ENCODE peak calls at places on chromosomes 5 and 9, in seven cellular contexts. K is GM23248, G is HCT116, D is hepatocyte, P is PC-3, F is GM23338, E is MM.1S. I is an unnamed sample.

GRCh38 chr9:130682490-130683121 is 11.0 kb upstream of the EXOSC2 start:
- DNase-seq in K (peak; percentile 92), G (peak; percentile 69), D (peak; percentile 89), P (peak; percentile 85), F (peak; percentile 92), E (peak; percentile 56), I (peak; percentile 90)

GRCh38 chr5:9454491-9454890 is 91.4 kb downstream of the SEMA5A start:
- DNase-seq in K (peak; percentile 12), G (no peak), D (no peak), P (no peak), F (no peak), E (no peak), I (no peak)

GRCh38 chr9:90914196-90914595 is 112.6 kb downstream of the SYK start:
- DNase-seq in K (no peak), G (no peak), D (no peak), P (no peak), F (no peak), E (no peak), I (no peak)

GRCh38 chr5:111494350-111494999 is 17.9 kb downstream of the STARD4 start:
- DNase-seq in K (no peak), G (no peak), D (no peak), P (no peak), F (no peak), E (no peak), I (no peak)

GRCh38 chr9:105148328-105149006 is 96.0 kb upstream of the SLC44A1 start:
- DNase-seq in K (no peak), G (no peak), D (no peak), P (no peak), F (peak; percentile 69), E (no peak), I (peak; percentile 51)

GRCh38 chr5:124713595-124713994 is 32.8 kb downstream of the ZNF608 start:
- DNase-seq in K (no peak), G (no peak), D (no peak), P (no peak), F (no peak), E (no peak), I (no peak)

GRCh38 chr5:137234973-137235943 is 263.9 kb downstream of the SPOCK1 start:
- DNase-seq in K (no peak), G (no peak), D (no peak), P (peak; percentile 86), F (no peak), E (no peak), I (no peak)

GRCh38 chr5:69493235-69493925 is 790 bp downstream of the OCLN start:
- DNase-seq in K (peak; percentile 63), G (no peak), D (peak; percentile 72), P (peak; percentile 41), F (peak; percentile 63), E (peak; percentile 26), I (peak; percentile 77)

GRCh38 chr9:114155263-114155966 is at the start of gene COL27A1:
- DNase-seq in K (peak; percentile 91), G (peak; percentile 19), D (peak; percentile 92), P (peak; percentile 67), F (peak; percentile 93), E (peak; percentile 57), I (peak; percentile 93)

GRCh38 chr5:160894-161540 is 30.3 kb upstream of the LRRC14B start:
- DNase-seq in K (no peak), G (no peak), D (no peak), P (no peak), F (no peak), E (no peak), I (no peak)

GRCh38 chr5:64987768-64988167 is 219.0 kb downstream of the CWC27 start:
- DNase-seq in K (no peak), G (no peak), D (no peak), P (no peak), F (no peak), E (no peak), I (no peak)

GRCh38 chr5:126941403-126941802 is 89.0 kb downstream of the MARCHF3 start:
- DNase-seq in K (no peak), G (no peak), D (no peak), P (no peak), F (no peak), E (no peak), I (no peak)

DNA sequence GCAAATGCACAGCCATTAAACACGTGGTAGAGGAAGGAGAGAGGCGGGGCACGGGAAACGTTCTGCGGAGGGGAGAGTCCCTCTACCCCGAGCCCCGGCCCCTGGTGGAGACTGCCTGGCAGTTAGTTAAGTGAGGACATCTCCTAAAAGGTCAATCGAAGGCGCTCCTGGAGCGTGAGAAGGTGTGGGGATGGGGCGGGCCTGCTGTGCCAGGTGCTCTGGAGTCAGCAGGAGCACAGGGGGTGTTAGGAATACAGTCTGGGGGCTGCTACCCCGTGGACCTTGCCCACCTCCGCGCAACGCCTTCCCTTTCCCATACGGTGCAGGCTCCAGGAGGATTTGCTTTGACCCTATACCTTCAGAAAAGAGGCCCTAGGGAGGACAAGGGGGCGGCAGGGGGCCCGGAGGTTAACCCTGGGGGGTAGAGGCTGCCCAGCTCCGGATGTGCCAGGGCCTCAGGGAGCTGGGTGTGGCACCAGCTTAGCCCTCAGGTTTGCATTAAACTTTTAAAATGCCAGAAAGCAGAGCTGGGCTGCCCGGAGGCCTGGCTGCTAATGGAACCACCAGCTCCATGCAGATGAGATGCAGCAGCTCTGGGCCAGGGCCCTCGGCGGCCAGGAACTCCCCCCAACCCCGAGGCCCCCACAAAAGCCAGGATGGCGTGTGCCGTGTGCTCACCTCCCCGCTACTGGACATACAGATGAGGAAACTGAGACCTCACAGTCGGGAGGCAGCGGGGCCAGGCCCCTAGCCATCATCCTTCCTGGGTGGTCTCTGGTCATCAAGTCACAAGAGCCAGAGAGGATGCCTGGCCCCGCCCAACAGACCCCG is 39.2 kb downstream of the NACC2 start:
- DNase-seq in K (no peak), G (no peak), D (no peak), P (no peak), F (peak; percentile 51), E (no peak), I (no peak)
- H3K4me2 ChIP-seq in K (no peak overlapping the region), G (no peak overlapping the region), D (no peak overlapping the region), P (no peak overlapping the region), F (peak overlapping the region; percentile 16), E (no peak overlapping the region), I (no peak overlapping the region)

GRCh38 chr9:37622462-37622861 is 28.3 kb upstream of the FRMPD1 start:
- DNase-seq in K (peak; percentile 68), G (no peak), D (no peak), P (no peak), F (no peak), E (no peak), I (no peak)

GRCh38 chr9:37623267-37623666 is 27.5 kb upstream of the FRMPD1 start:
- DNase-seq in K (no peak), G (no peak), D (no peak), P (no peak), F (no peak), E (no peak), I (no peak)

GRCh38 chr9:37619806-37620205 is 27.4 kb upstream of the TOMM5 start:
- DNase-seq in K (no peak), G (no peak), D (no peak), P (no peak), F (no peak), E (no peak), I (no peak)

GRCh38 chr9:37620386-37620785 is 28.0 kb upstream of the TOMM5 start:
- DNase-seq in K (no peak), G (no peak), D (no peak), P (no peak), F (no peak), E (no peak), I (no peak)

GRCh38 chr9:37621299-37621934 is 29.0 kb upstream of the TOMM5 start:
- DNase-seq in K (no peak), G (no peak), D (no peak), P (no peak), F (no peak), E (no peak), I (no peak)
- TF ChIP-seq EZH2phosphoT487 in K (no peak), G (no peak), D (no peak), P (no peak), F (no peak), E (no peak), I (no peak)

GRCh38 chr9:124504530-124505005 is 2.6 kb downstream of the NR5A1 start:
- DNase-seq in K (no peak), G (no peak), D (no peak), P (no peak), F (peak; percentile 41), E (no peak), I (peak; percentile 59)
- TF ChIP-seq EZH2 in K (no peak), G (no peak), D (no peak), P (no peak), F (no peak), E (no peak), I (no peak)

GRCh38 chr9:19138084-19138483 is 10.8 kb upstream of the PLIN2 start:
- DNase-seq in K (no peak), G (no peak), D (no peak), P (no peak), F (no peak), E (no peak), I (no peak)
- H3K4me2 ChIP-seq in K (no peak overlapping the region), G (no peak overlapping the region), D (no peak overlapping the region), P (no peak overlapping the region), F (no peak overlapping the region), E (no peak overlapping the region), I (no peak overlapping the region)

DNA sequence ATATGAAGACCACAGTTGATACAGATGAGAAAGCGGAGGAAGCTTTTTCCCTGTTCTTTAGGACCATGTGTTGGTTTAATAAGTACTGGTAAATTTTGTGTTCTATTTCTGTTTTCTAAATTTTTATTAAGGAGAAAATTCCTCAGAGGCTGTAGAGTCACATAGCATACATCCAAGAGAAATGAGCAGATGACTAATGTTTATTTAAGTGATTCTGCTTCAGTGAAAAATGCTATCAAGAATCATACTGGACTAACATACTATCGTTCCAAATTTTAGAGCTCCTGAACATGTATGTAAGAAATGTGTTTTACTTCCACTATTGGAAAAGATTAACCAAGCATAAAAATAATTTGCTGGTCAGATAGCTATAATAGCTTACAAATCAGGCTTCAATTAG is 115.0 kb downstream of the KIAA1958 start:
- DNase-seq in K (peak; percentile 68), G (no peak), D (no peak), P (peak; percentile 63), F (no peak), E (no peak), I (no peak)
- TF ChIP-seq EZH2phosphoT487 in K (no peak), G (no peak), D (no peak), P (no peak), F (no peak), E (no peak), I (no peak)

GRCh38 chr5:50966986-50967385 is 300.5 kb downstream of the PARP8 start:
- DNase-seq in K (no peak), G (no peak), D (peak; percentile 25), P (no peak), F (peak; percentile 37), E (no peak), I (peak; percentile 32)

GRCh38 chr5:50963647-50964584 is 297.5 kb downstream of the PARP8 start:
- DNase-seq in K (no peak), G (no peak), D (peak; percentile 38), P (no peak), F (peak; percentile 34), E (no peak), I (peak; percentile 65)

GRCh38 chr5:50962934-50963646 is 296.7 kb downstream of the PARP8 start:
- DNase-seq in K (peak; percentile 65), G (peak; percentile 48), D (peak; percentile 86), P (peak; percentile 56), F (peak; percentile 84), E (peak; percentile 76), I (peak; percentile 86)

GRCh38 chr5:50967388-50968039 is 301.1 kb downstream of the PARP8 start:
- DNase-seq in K (peak; percentile 23), G (no peak), D (peak; percentile 60), P (no peak), F (peak; percentile 65), E (peak; percentile 38), I (peak; percentile 58)

GRCh38 chr5:50965621-50966362 is 299.4 kb downstream of the PARP8 start:
- DNase-seq in K (no peak), G (no peak), D (no peak), P (no peak), F (peak; percentile 59), E (no peak), I (peak; percentile 59)
- TF ChIP-seq EZH2 in K (no peak), G (no peak), D (no peak), P (no peak), F (peak; percentile 63), E (no peak), I (peak; percentile 65)